ENCODE peak calls at places on chromosomes 4 and X, in four cellular contexts. U is Peyer's patch, S is RWPE2, O is osteoblast. T is an unnamed sample.

GRCh38 chrX:31266172-31267076 is 194.6 kb upstream of the FTHL17 start:
- DNase-seq in O (peak), S (peak), U (peak), T (peak)

GRCh38 chr4:22029803-22030202 is 81.2 kb upstream of the KCNIP4 start:
- DNase-seq in O (no peak), U (no peak), S (no peak), T (no peak)

GRCh38 chrX:140425712-140426395 is 79.0 kb downstream of the SOX3 start:
- DNase-seq in U (no peak), S (no peak), O (no peak), T (no peak)

GRCh38 chr4:64581422-64581821 is 172.2 kb upstream of the TECRL start:
- DNase-seq in S (no peak), O (no peak), U (no peak), T (no peak)

GRCh38 chrX:15350329-15350996 is 15.1 kb upstream of the PIGA start:
- DNase-seq in O (no peak), S (no peak), U (no peak), T (no peak)

GRCh38 chr4:7206385-7206784 is 14.0 kb downstream of the SORCS2 start:
- DNase-seq in O (peak), U (no peak), S (no peak), T (peak)

GRCh38 chr4:140730108-140730507 is 26.1 kb downstream of the TBC1D9 start:
- DNase-seq in U (no peak), S (no peak), O (no peak), T (no peak)

GRCh38 chrX:31435592-31435991 is 363.8 kb upstream of the FTHL17 start:
- DNase-seq in S (no peak), U (no peak), O (no peak), T (no peak)

GRCh38 chr4:159308571-159309340 is 205.9 kb downstream of the RAPGEF2 start:
- DNase-seq in S (no peak), O (peak), U (no peak), T (no peak)

GRCh38 chr4:95362906-95363578 is 185.7 kb downstream of the UNC5C start:
- DNase-seq in U (no peak), S (no peak), O (no peak), T (no peak)

GRCh38 chr4:123783091-123783765 is 386.6 kb downstream of the SPRY1 start:
- DNase-seq in U (no peak), O (peak), S (no peak), T (no peak)

GRCh38 chr4:142801966-142802365 is 44.1 kb downstream of the INPP4B start:
- DNase-seq in O (no peak), S (no peak), U (no peak), T (no peak)

GRCh38 chr4:146846882-146847281 is 98.8 kb downstream of the TTC29 start:
- DNase-seq in O (no peak), S (no peak), U (no peak), T (no peak)

GRCh38 chr4:80173387-80173786 is 23.9 kb upstream of the PRDM8 start:
- DNase-seq in S (no peak), O (peak), U (peak), T (no peak)

GRCh38 chr4:22268350-22269025 is 247.4 kb downstream of the ADGRA3 start:
- DNase-seq in S (no peak), O (no peak), U (no peak), T (peak)

GRCh38 chrX:130174051-130174704 is 2.4 kb downstream of the RAB33A start:
- DNase-seq in S (no peak), O (peak), U (no peak), T (no peak)

DNA sequence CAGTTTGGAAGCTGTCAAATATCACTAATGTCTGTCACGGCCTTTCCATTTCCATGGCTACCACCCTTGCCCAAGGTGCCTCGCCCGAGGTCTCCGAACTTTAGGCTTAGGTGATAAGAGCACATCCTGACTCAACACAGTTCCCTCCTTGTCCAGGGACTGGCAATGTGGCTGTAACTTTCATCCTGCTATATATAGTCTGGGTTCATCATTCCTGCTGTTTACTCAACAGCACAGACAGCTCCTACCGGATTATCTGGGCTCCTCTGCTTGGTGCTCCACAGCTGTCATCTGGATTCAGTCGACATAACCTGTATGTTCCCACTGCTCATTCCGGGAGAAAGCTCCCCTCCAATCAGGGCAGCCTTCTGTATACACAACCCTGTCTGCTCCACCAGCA is 51.2 kb downstream of the GATB start:
- DNase-seq in U (no peak), S (no peak), O (no peak), T (no peak)
- TF ChIP-seq CTCF in U (no peak), S (no peak), O (no peak), T (no peak)

GRCh38 chr4:102451266-102451665 is 49.9 kb upstream of the NFKB1 start:
- DNase-seq in S (no peak), U (no peak), O (no peak), T (no peak)
- TF ChIP-seq CTCF in S (no peak), U (no peak), O (no peak), T (no peak)

GRCh38 chrX:17323397-17323796 is 51.6 kb upstream of the NHS start:
- DNase-seq in S (no peak), O (no peak), U (no peak), T (no peak)
- TF ChIP-seq CTCF in S (no peak), O (no peak), U (no peak), T (peak)

DNA sequence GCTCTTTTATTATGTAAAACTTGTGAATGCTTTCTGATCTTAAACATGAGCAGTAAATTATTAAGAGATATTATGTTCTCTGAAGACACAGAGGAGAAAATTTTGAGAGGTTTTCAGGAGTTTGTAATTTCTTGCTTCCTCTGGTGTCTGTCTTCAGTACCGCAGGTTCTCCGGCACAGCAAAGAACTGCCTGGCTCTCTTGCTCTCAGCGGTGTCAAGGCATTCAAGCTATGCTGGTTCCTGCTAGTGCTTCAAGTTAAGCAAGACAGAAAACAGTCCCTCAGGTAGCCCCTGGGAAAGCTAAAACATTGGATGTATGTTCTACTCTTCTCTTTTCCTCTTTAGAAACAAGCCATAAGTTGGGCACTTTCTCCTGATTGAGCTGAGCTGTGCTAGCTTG is 120.2 kb upstream of the CENPE start:
- DNase-seq in S (no peak), O (no peak), U (no peak), T (no peak)
- TF ChIP-seq CTCF in S (no peak), O (no peak), U (no peak), T (no peak)

GRCh38 chrX:65752294-65752693 is 84.8 kb downstream of the MSN start:
- DNase-seq in U (no peak), O (no peak), S (no peak), T (no peak)

GRCh38 chrX:65758505-65758904 is 91.1 kb downstream of the MSN start:
- DNase-seq in O (no peak), S (no peak), U (no peak), T (no peak)

GRCh38 chrX:65755786-65756185 is 88.3 kb downstream of the MSN start:
- DNase-seq in O (no peak), S (no peak), U (no peak), T (no peak)

DNA sequence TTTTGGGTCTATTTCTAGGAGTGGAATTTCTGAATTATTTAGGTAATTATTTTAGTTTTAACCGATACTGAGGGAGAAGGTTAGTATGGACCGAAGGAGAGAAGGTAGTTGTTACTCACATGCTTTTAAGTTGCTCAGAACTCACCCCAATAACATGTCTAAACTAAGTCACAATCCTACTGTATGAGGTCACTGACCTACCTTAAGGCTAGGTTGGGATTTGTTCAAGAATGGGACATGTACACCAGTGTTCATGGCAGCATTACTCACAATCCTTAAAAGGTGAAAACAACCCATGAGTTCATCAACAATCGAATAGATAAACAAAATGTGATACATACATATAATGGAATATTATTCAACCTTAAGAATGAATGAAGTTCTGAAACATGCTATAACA is 90.5 kb downstream of the MSN start:
- DNase-seq in O (no peak), U (no peak), S (no peak), T (no peak)
- TF ChIP-seq CTCF in O (no peak), U (no peak), S (no peak), T (no peak)

GRCh38 chr4:38902695-38903094 is 35.1 kb downstream of the FAM114A1 start:
- DNase-seq in S (no peak), U (no peak), O (peak), T (no peak)
- TF ChIP-seq CTCF in S (peak), U (peak), O (peak), T (peak)

DNA sequence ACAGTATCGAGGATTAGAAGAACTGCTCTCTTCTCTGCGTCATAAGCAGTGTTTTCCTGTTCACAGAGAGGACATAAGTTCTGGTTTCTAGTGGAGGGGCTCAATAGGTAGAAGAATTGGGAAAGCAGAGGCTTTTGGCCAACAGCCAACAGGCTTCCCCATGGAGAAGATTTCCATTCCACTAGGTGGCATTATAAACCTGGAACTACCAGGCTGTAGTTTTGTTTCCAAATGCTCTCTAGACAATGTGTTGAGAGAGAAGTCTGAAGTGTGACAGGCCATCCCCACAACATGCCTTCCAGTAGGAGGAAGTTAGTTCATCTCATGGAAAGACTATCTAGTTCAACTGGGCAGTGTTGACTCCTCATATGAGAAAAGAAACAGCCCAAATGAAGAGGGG is 63.8 kb upstream of the ANXA10 start:
- DNase-seq in S (no peak), O (peak), U (no peak), T (no peak)
- TF ChIP-seq CTCF in S (peak), O (peak), U (no peak), T (peak)

DNA sequence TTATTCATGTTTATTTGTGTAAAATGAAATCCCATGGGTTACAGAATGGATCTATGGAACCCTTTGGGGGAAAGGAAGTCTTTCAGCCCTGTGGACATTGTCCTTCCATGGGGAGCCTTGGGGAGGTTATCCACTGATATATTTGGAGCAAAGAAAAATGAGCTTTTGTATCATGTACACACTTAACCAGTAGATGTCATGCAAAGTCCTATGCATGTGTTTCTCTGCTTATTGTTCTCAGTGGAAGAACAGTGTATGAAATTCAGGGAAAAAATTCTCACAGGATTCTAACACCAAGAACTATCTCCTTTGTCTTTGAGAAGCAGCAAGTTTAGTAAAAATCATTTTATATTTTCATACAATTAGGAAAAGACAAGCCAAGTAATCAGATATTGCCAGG is 105.3 kb downstream of the DTHD1 start:
- DNase-seq in O (no peak), U (no peak), S (no peak), T (no peak)
- TF ChIP-seq CTCF in O (no peak), U (no peak), S (peak), T (peak)

DNA sequence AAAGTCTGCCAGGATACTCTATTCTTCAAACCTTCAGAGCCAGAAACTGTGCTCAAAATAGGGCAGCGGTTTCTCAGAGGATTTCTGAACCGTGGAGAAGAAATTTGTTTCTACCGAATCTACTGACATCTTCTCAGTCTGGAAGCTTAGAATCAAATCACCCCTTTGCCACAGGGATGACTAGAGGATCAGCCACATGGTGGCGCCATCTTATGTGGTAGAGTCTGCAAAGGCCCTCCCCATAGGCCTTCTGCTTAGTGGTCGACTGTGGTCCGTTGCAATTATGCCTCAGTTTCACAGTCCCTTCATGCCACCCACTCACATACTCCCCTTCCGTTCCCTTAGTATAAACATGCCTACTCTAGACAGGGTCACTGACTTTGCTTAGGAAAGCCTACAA is 680.7 kb upstream of the SPANXN1 start:
- DNase-seq in U (no peak), S (no peak), O (no peak), T (no peak)
- TF ChIP-seq CTCF in U (no peak), S (no peak), O (no peak), T (no peak)

GRCh38 chr4:110484029-110484428 is 8.1 kb downstream of the ENPEP start:
- DNase-seq in O (no peak), S (no peak), U (no peak), T (no peak)

GRCh38 chr4:110483516-110483915 is 7.6 kb downstream of the ENPEP start:
- DNase-seq in S (no peak), U (no peak), O (no peak), T (no peak)

GRCh38 chr4:110480031-110480549 is 4.1 kb downstream of the ENPEP start:
- DNase-seq in U (no peak), S (no peak), O (peak), T (no peak)

GRCh38 chr4:110477836-110478235 is 1.9 kb downstream of the ENPEP start:
- DNase-seq in O (no peak), U (no peak), S (no peak), T (no peak)

DNA sequence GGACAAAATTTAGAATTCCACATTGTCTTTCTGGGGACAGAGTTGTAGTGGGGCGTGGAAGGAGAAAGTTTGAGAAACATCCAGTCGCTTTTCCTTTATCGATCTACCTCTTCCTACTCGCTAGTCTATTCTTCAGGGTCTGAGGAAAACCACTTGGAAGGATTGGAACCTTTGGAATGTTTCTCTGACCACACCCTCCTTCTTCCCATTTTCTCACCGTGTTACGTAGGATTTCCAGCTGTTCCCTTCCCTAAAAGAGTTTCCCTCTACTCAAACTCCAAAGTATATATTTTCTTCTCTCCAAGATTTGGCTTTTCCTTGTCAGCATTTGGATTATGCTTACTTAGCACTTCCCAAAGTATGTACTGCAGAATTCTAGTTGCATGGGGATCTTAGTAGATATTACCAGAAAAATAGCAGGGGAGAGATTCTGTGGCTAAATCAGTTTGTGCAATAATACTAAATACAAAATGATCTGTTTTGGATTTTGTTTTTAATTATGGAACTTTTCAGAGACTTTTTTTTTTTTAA is 4.9 kb downstream of the ENPEP start:
- DNase-seq in O (no peak), S (no peak), U (no peak), T (no peak)
- TF ChIP-seq CTCF in O (no peak), S (no peak), U (no peak), T (no peak)

T was measured in chondrocyte.